ENCODE peak calls at places on chromosomes 11 and 22, in five cellular contexts. P, H, C, W and M are unnamed samples.

GRCh38 chr11:45383229-45383628 is 97.1 kb upstream of the SYT13 start:
- DNase-seq in W (no peak), C (peak; percentile 62), P (peak; percentile 60), H (no peak), M (no peak)

GRCh38 chr22:27108425-27109114 is 451.2 kb downstream of the MIAT start:
- DNase-seq in P (peak; percentile 68), C (no peak), W (no peak), H (no peak), M (no peak)

GRCh38 chr22:47276219-47276843 is 513.9 kb downstream of the TBC1D22A start:
- DNase-seq in C (peak; percentile 21), H (no peak), W (no peak), P (no peak), M (no peak)

GRCh38 chr11:109644158-109644557 is 222.2 kb downstream of the C11orf87 start:
- DNase-seq in W (no peak), H (peak; percentile 47), C (no peak), P (no peak), M (no peak)

GRCh38 chr22:45263790-45264269 is 20.9 kb upstream of the UPK3A start:
- DNase-seq in W (no peak), P (peak; percentile 83), H (peak; percentile 90), C (no peak), M (peak; percentile 47)

GRCh38 chr11:92390783-92391182 is 166.2 kb downstream of the FAT3 start:
- DNase-seq in H (no peak), W (no peak), C (no peak), P (no peak), M (no peak)

GRCh38 chr11:100923555-100923954 is 206.1 kb downstream of the PGR start:
- DNase-seq in H (peak; percentile 56), P (peak; percentile 34), W (no peak), C (no peak), M (no peak)

GRCh38 chr22:22219140-22219996 is 25.2 kb upstream of the VPREB1 start:
- DNase-seq in P (no peak), C (no peak), H (no peak), W (no peak), M (no peak)

GRCh38 chr11:86802601-86803051 is 2.3 kb downstream of the PRSS23 start:
- DNase-seq in C (no peak), P (peak; percentile 57), W (no peak), H (peak; percentile 39), M (peak; percentile 17)

GRCh38 chr11:120009938-120010337 is 128.0 kb downstream of the TRIM29 start:
- DNase-seq in H (no peak), C (no peak), W (no peak), P (no peak), M (no peak)

GRCh38 chr22:47275479-47276218 is 513.2 kb downstream of the TBC1D22A start:
- DNase-seq in W (no peak), C (peak; percentile 48), P (peak; percentile 4), H (peak; percentile 25), M (no peak)